ENCODE peak calls at places on chromosomes 1 and 21, in four cellular contexts. One of them, this sample, is unnamed.
A peak's percentile ranks its signal among the peaks of the same experiment; 100 is the strongest.

GRCh38 chr21:37263827-37264226 is 3.3 kb downstream of the VPS26C start:
- DNase-seq in neural progenitor cell: no peak
- DNase-seq in left lung: no peak
- DNase-seq in GM23338: no peak
- DNase-seq in this sample: no peak

GRCh38 chr1:74673351-74674111 is at the start of gene ERICH3:
- DNase-seq in neural progenitor cell: peak; percentile 27
- DNase-seq in left lung: peak; percentile 44
- DNase-seq in GM23338: peak; percentile 66
- DNase-seq in this sample: peak; percentile 20

GRCh38 chr1:39483276-39483675 is 8.2 kb upstream of the BMP8A start:
- DNase-seq in neural progenitor cell: no peak
- DNase-seq in left lung: no peak
- DNase-seq in GM23338: no peak
- DNase-seq in this sample: no peak

GRCh38 chr1:89199515-89199914 is 773 bp upstream of the GBP4 start:
- DNase-seq in neural progenitor cell: no peak
- DNase-seq in left lung: no peak
- DNase-seq in GM23338: no peak
- DNase-seq in this sample: no peak

GRCh38 chr1:66416295-66416694 is 117.7 kb upstream of the SGIP1 start:
- DNase-seq in neural progenitor cell: no peak
- DNase-seq in left lung: no peak
- DNase-seq in GM23338: no peak
- DNase-seq in this sample: no peak

GRCh38 chr1:55623339-55623738 is 408.2 kb upstream of the USP24 start:
- DNase-seq in neural progenitor cell: no peak
- DNase-seq in left lung: peak; percentile 35
- DNase-seq in GM23338: no peak
- DNase-seq in this sample: no peak

GRCh38 chr1:181087400-181087901 is 1.0 kb upstream of the IER5 start:
- DNase-seq in neural progenitor cell: no peak
- DNase-seq in left lung: no peak
- DNase-seq in GM23338: no peak
- DNase-seq in this sample: no peak

GRCh38 chr1:95095833-95096217 is 21.3 kb upstream of the TLCD4 start:
- DNase-seq in neural progenitor cell: no peak
- DNase-seq in left lung: no peak
- DNase-seq in GM23338: no peak
- DNase-seq in this sample: no peak

GRCh38 chr1:201556841-201557571 is 18.1 kb downstream of the NAV1 start:
- DNase-seq in neural progenitor cell: no peak
- DNase-seq in left lung: no peak
- DNase-seq in GM23338: no peak
- DNase-seq in this sample: no peak

GRCh38 chr1:209926045-209926444 is 12.0 kb upstream of the SYT14 start:
- DNase-seq in neural progenitor cell: no peak
- DNase-seq in left lung: no peak
- DNase-seq in GM23338: no peak
- DNase-seq in this sample: no peak

GRCh38 chr21:45575993-45576837 is 34.0 kb upstream of the SLC19A1 start:
- DNase-seq in neural progenitor cell: no peak
- DNase-seq in left lung: peak; percentile 72
- DNase-seq in GM23338: no peak
- DNase-seq in this sample: no peak

GRCh38 chr21:27564684-27565280 is 597.9 kb upstream of the ADAMTS5 start:
- DNase-seq in neural progenitor cell: peak; percentile 63
- DNase-seq in left lung: no peak
- DNase-seq in GM23338: peak; percentile 58
- DNase-seq in this sample: no peak

GRCh38 chr1:201686709-201687455 is 142.1 kb upstream of the IPO9 start:
- DNase-seq in neural progenitor cell: peak; percentile 29
- DNase-seq in left lung: no peak
- DNase-seq in GM23338: peak; percentile 67
- DNase-seq in this sample: no peak

GRCh38 chr1:11690669-11691301 is 725 bp upstream of the DRAXIN start:
- DNase-seq in neural progenitor cell: peak; percentile 88
- DNase-seq in left lung: no peak
- DNase-seq in GM23338: peak; percentile 76
- DNase-seq in this sample: no peak

GRCh38 chr1:31689394-31689793 is 14.4 kb downstream of the COL16A1 start:
- DNase-seq in neural progenitor cell: peak; percentile 53
- DNase-seq in left lung: no peak
- DNase-seq in GM23338: no peak
- DNase-seq in this sample: no peak

GRCh38 chr1:90347366-90347765 is 352.5 kb downstream of the ZNF326 start:
- DNase-seq in neural progenitor cell: no peak
- DNase-seq in left lung: no peak
- DNase-seq in GM23338: no peak
- DNase-seq in this sample: no peak

GRCh38 chr1:99968214-99968613 is 1.6 kb upstream of the SLC35A3 start:
- DNase-seq in neural progenitor cell: no peak
- DNase-seq in left lung: no peak
- DNase-seq in GM23338: no peak
- DNase-seq in this sample: no peak

GRCh38 chr1:41545996-41546938 is 61.8 kb upstream of the EDN2 start:
- DNase-seq in neural progenitor cell: no peak
- DNase-seq in left lung: no peak
- DNase-seq in GM23338: no peak
- DNase-seq in this sample: no peak

GRCh38 chr1:35886606-35887431 is 3.8 kb downstream of the AGO1 start:
- DNase-seq in neural progenitor cell: peak; percentile 48
- DNase-seq in left lung: no peak
- DNase-seq in GM23338: peak; percentile 45
- DNase-seq in this sample: no peak

GRCh38 chr1:59162665-59163064 is 134.2 kb upstream of the FGGY start:
- DNase-seq in neural progenitor cell: no peak
- DNase-seq in left lung: no peak
- DNase-seq in GM23338: no peak
- DNase-seq in this sample: no peak

GRCh38 chr1:41381691-41382530 is 20.7 kb downstream of the FOXO6 start:
- DNase-seq in neural progenitor cell: peak; percentile 78
- DNase-seq in left lung: peak; percentile 84
- DNase-seq in GM23338: peak; percentile 68
- DNase-seq in this sample: no peak

GRCh38 chr1:56508523-56508983 is 70.8 kb downstream of the PLPP3 start:
- DNase-seq in neural progenitor cell: no peak
- DNase-seq in left lung: peak; percentile 78
- DNase-seq in GM23338: no peak
- DNase-seq in this sample: no peak

GRCh38 chr1:178086294-178087255 is 7.3 kb upstream of the RASAL2 start:
- DNase-seq in neural progenitor cell: no peak
- DNase-seq in left lung: no peak
- DNase-seq in GM23338: no peak
- DNase-seq in this sample: no peak

GRCh38 chr1:172549621-172550280 is 16.8 kb downstream of the SUCO start:
- DNase-seq in neural progenitor cell: no peak
- DNase-seq in left lung: no peak
- DNase-seq in GM23338: no peak
- DNase-seq in this sample: no peak

GRCh38 chr1:47887060-47887851 is 109.9 kb downstream of the TRABD2B start:
- DNase-seq in neural progenitor cell: no peak
- DNase-seq in left lung: no peak
- DNase-seq in GM23338: no peak
- DNase-seq in this sample: no peak

GRCh38 chr1:48977273-48977672 is 200.6 kb upstream of the BEND5 start:
- DNase-seq in neural progenitor cell: no peak
- DNase-seq in left lung: no peak
- DNase-seq in GM23338: no peak
- DNase-seq in this sample: no peak

GRCh38 chr1:199113265-199113869 is 474.5 kb downstream of the PTPRC start:
- DNase-seq in neural progenitor cell: peak; percentile 45
- DNase-seq in left lung: peak; percentile 55
- DNase-seq in GM23338: peak; percentile 74
- DNase-seq in this sample: no peak

GRCh38 chr21:31117046-31117916 is 79.0 kb upstream of the KRTAP19-8 start:
- DNase-seq in neural progenitor cell: no peak
- DNase-seq in left lung: no peak
- DNase-seq in GM23338: no peak
- DNase-seq in this sample: no peak

GRCh38 chr1:1907098-1907736 is 7.8 kb upstream of the CALML6 start:
- DNase-seq in neural progenitor cell: no peak
- DNase-seq in left lung: no peak
- DNase-seq in GM23338: no peak
- DNase-seq in this sample: no peak

GRCh38 chr21:43921979-43922945 is 57.2 kb downstream of the AGPAT3 start:
- DNase-seq in neural progenitor cell: no peak
- DNase-seq in left lung: peak; percentile 48
- DNase-seq in GM23338: no peak
- DNase-seq in this sample: no peak

GRCh38 chr1:22780696-22781095 is 70.1 kb downstream of the EPHB2 start:
- DNase-seq in neural progenitor cell: peak; percentile 66
- DNase-seq in left lung: no peak
- DNase-seq in GM23338: peak; percentile 88
- DNase-seq in this sample: no peak

GRCh38 chr1:43286533-43286932 is 1.2 kb upstream of the C1orf210 start:
- DNase-seq in neural progenitor cell: no peak
- DNase-seq in left lung: no peak
- DNase-seq in GM23338: no peak
- DNase-seq in this sample: no peak

GRCh38 chr1:230858918-230859819 is 9.2 kb downstream of the C1orf198 start:
- DNase-seq in neural progenitor cell: peak; percentile 50
- DNase-seq in left lung: no peak
- DNase-seq in GM23338: no peak
- DNase-seq in this sample: no peak

GRCh38 chr1:213779228-213779627 is 208.5 kb upstream of the PROX1 start:
- DNase-seq in neural progenitor cell: no peak
- DNase-seq in left lung: no peak
- DNase-seq in GM23338: no peak
- DNase-seq in this sample: no peak

GRCh38 chr1:28601696-28602095 is 9.6 kb downstream of the RAB42 start:
- DNase-seq in neural progenitor cell: no peak
- DNase-seq in left lung: no peak
- DNase-seq in GM23338: no peak
- DNase-seq in this sample: no peak

GRCh38 chr1:15418811-15419515 is 9.3 kb downstream of the EFHD2 start:
- DNase-seq in neural progenitor cell: no peak
- DNase-seq in left lung: no peak
- DNase-seq in GM23338: no peak
- DNase-seq in this sample: peak; percentile 64

GRCh38 chr1:41380979-41381690 is 19.9 kb downstream of the FOXO6 start:
- DNase-seq in neural progenitor cell: peak; percentile 57
- DNase-seq in left lung: no peak
- DNase-seq in GM23338: no peak
- DNase-seq in this sample: peak; percentile 68

GRCh38 chr1:156111355-156111962 is 3.1 kb upstream of the LMNA start:
- DNase-seq in neural progenitor cell: no peak
- DNase-seq in left lung: no peak
- DNase-seq in GM23338: no peak
- DNase-seq in this sample: no peak

GRCh38 chr1:224108991-224109390 is 4.9 kb upstream of the FBXO28 start:
- DNase-seq in neural progenitor cell: no peak
- DNase-seq in left lung: no peak
- DNase-seq in GM23338: no peak
- DNase-seq in this sample: no peak

DNA sequence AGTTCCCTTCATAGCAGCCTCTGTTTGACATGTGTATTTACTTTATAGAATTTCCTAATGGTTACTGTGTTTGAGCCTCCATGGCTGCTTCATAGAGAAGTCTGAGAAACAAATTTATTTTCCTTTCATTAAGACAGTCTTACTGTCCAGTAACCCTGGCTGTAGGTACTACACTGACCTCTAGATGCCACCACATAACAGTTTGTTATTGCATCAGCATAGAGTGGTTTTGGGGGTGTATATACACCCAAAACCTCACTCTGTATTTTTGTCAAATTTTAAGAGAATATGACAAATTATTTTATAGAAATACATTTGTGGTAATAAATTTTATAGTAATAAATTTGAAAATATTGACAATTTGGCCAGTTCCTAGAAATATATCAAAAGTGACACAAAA is 57.3 kb downstream of the OBSCN start:
- DNase-seq in neural progenitor cell: no peak
- DNase-seq in left lung: no peak
- DNase-seq in GM23338: no peak
- DNase-seq in this sample: no peak
- TF ChIP-seq CTCF in neural progenitor cell: peak; percentile 18
- TF ChIP-seq CTCF in left lung: no peak
- TF ChIP-seq CTCF in GM23338: peak; percentile 38
- TF ChIP-seq CTCF in this sample: no peak

GRCh38 chr1:13710097-13710496 is 10.1 kb downstream of the PRDM2 start:
- DNase-seq in neural progenitor cell: no peak
- DNase-seq in left lung: no peak
- DNase-seq in GM23338: no peak
- DNase-seq in this sample: no peak

DNA sequence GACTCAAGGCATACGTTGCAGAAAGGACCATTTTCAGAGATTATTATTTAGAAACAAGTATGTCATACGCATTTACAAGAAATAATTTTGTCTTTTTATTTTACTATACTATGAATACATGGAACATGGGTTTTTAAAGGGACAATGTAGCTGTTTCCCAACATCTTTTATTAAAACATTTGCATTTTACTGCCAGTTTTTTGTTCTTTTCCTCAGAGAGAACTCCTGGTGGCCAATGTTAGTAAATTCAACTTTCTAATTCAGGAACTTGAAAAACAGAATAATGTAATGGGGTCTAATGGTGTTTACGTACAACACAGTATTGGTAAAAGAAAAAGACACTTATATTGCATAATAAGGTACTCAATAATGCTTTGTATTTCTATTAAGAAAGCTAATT is 14.9 kb downstream of the PRDM2 start:
- DNase-seq in neural progenitor cell: no peak
- DNase-seq in left lung: no peak
- DNase-seq in GM23338: peak; percentile 18
- DNase-seq in this sample: no peak
- TF ChIP-seq CTCF in neural progenitor cell: peak; percentile 45
- TF ChIP-seq CTCF in left lung: no peak
- TF ChIP-seq CTCF in GM23338: no peak
- TF ChIP-seq CTCF in this sample: peak; percentile 67

GRCh38 chr21:22438428-22439086 is 1440.3 kb downstream of the NCAM2 start:
- DNase-seq in neural progenitor cell: no peak
- DNase-seq in left lung: peak; percentile 44
- DNase-seq in GM23338: peak; percentile 2
- DNase-seq in this sample: no peak
- TF ChIP-seq CTCF in neural progenitor cell: peak; percentile 12
- TF ChIP-seq CTCF in left lung: no peak
- TF ChIP-seq CTCF in GM23338: no peak
- TF ChIP-seq CTCF in this sample: no peak

GRCh38 chr1:34415140-34415539 is 238.4 kb downstream of the C1orf94 start:
- DNase-seq in neural progenitor cell: no peak
- DNase-seq in left lung: no peak
- DNase-seq in GM23338: no peak
- DNase-seq in this sample: no peak

GRCh38 chr1:34418166-34418565 is 241.5 kb downstream of the C1orf94 start:
- DNase-seq in neural progenitor cell: no peak
- DNase-seq in left lung: no peak
- DNase-seq in GM23338: no peak
- DNase-seq in this sample: no peak

DNA sequence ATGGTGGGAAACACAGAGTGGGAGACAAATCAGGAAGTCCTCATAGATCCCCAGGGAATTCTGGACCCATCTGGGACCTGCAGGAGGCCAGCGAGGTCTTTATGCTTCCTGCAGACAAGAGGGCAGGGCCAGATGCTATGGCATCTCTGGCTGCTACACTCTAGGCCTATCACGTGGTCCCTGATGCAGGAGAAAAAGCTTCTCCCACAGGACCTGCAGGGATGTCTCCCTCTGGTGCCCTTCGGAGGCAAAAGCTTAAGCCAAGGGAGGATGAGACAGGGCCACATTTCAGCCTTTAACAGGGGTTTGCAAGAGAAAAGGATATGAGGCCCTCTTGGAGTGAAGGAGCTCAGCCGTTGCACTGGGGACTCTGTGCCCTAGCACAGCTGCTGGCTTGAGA is 243.0 kb downstream of the C1orf94 start:
- DNase-seq in neural progenitor cell: peak; percentile 59
- DNase-seq in left lung: no peak
- DNase-seq in GM23338: peak; percentile 79
- DNase-seq in this sample: no peak
- TF ChIP-seq CTCF in neural progenitor cell: peak; percentile 44
- TF ChIP-seq CTCF in left lung: no peak
- TF ChIP-seq CTCF in GM23338: peak; percentile 78
- TF ChIP-seq CTCF in this sample: no peak

This sample was measured in mesothelial cell of epicardium.